ENCODE peak calls at places on chromosomes 2 and 18, in four cellular contexts. G, M, W and K are unnamed samples.

GRCh38 chr2:219968685-219969345 is 341.4 kb downstream of the SLC4A3 start:
- DNase-seq in G (peak), M (no peak), W (peak), K (no peak)

GRCh38 chr18:23503967-23504352 is 649 bp downstream of the RMC1 start:
- DNase-seq in G (no peak), M (no peak), W (peak), K (no peak)

GRCh38 chr2:106582431-106583143 is 95.4 kb downstream of the CD8B2 start:
- DNase-seq in G (peak), M (peak), W (peak), K (peak)

GRCh38 chr2:101827246-101827645 is 129.7 kb downstream of the MAP4K4 start:
- DNase-seq in G (peak), M (peak), W (peak), K (peak)

GRCh38 chr2:31231571-31232287 is 2.2 kb upstream of the EHD3 start:
- DNase-seq in G (no peak), M (no peak), W (no peak), K (no peak)

GRCh38 chr2:151243468-151243867 is 18.2 kb downstream of the RBM43 start:
- DNase-seq in G (no peak), M (no peak), W (no peak), K (no peak)

GRCh38 chr2:62423883-62424458 is 82.0 kb downstream of the TMEM17 start:
- DNase-seq in G (peak), M (no peak), W (no peak), K (no peak)

GRCh38 chr2:169838743-169839489 is 11.7 kb downstream of the UBR3 start:
- DNase-seq in G (no peak), M (no peak), W (no peak), K (no peak)

GRCh38 chr2:200050921-200051620 is 95.7 kb downstream of the MAIP1 start:
- DNase-seq in G (no peak), M (no peak), W (no peak), K (no peak)

GRCh38 chr2:25481381-25482310 is 139.9 kb upstream of the DNMT3A start:
- DNase-seq in G (peak), M (peak), W (peak), K (peak)

GRCh38 chr2:47771211-47771610 is 11.7 kb upstream of the MSH6 start:
- DNase-seq in G (peak), M (peak), W (peak), K (peak)

GRCh38 chr2:228725031-228725430 is 543.5 kb upstream of the SPHKAP start:
- DNase-seq in G (no peak), M (no peak), W (no peak), K (no peak)

GRCh38 chr2:170157025-170157684 is 20.8 kb upstream of the MYO3B start:
- DNase-seq in G (no peak), M (peak), W (peak), K (peak)

GRCh38 chr2:15159751-15160177 is 401.4 kb downstream of the NBAS start:
- DNase-seq in G (peak), M (peak), W (peak), K (peak)

GRCh38 chr2:68280316-68280715 is 28.0 kb upstream of the PPP3R1 start:
- DNase-seq in G (no peak), M (no peak), W (no peak), K (no peak)